ENCODE peak calls at places on chromosomes 11 and 22, in five cellular contexts. F, Y, O, B and U are unnamed samples.

GRCh38 chr22:40463727-40464126 is 93.3 kb downstream of the SGSM3 start:
- DNase-seq in F (no peak), Y (no peak), O (no peak), B (no peak), U (no peak)

GRCh38 chr11:125180413-125181305 is 16.1 kb downstream of the PKNOX2 start:
- DNase-seq in F (no peak), Y (no peak), O (no peak), B (no peak), U (no peak)

GRCh38 chr11:2578006-2578933 is 121.5 kb downstream of the KCNQ1OT1 start:
- DNase-seq in F (no peak), Y (no peak), O (no peak), B (no peak), U (no peak)

GRCh38 chr11:133945087-133945974 is 11.4 kb downstream of the IGSF9B start:
- DNase-seq in F (no peak), Y (no peak), O (no peak), B (no peak), U (no peak)

GRCh38 chr22:40416267-40416570 is 45.8 kb downstream of the SGSM3 start:
- DNase-seq in F (no peak), Y (no peak), O (no peak), B (no peak), U (no peak)

GRCh38 chr22:49197500-49197899 is 630.2 kb downstream of the BRD1 start:
- DNase-seq in F (peak), Y (no peak), O (no peak), B (no peak), U (no peak)

GRCh38 chr11:27658535-27659236 is 41.6 kb downstream of the BDNF start:
- DNase-seq in F (no peak), Y (no peak), O (no peak), B (no peak), U (no peak)

GRCh38 chr11:80144932-80145612 is 704.2 kb upstream of the TENM4 start:
- DNase-seq in F (no peak), Y (no peak), O (no peak), B (no peak), U (no peak)

GRCh38 chr11:116851631-116852030 is 14.2 kb upstream of the APOA1 start:
- DNase-seq in F (no peak), Y (no peak), O (no peak), B (no peak), U (no peak)

GRCh38 chr11:76657139-76657823 is 13.3 kb downstream of the LRRC32 start:
- DNase-seq in F (no peak), Y (no peak), O (no peak), B (no peak), U (no peak)

GRCh38 chr11:859394-860131 is 16.9 kb downstream of the TSPAN4 start:
- DNase-seq in F (no peak), Y (no peak), O (peak), B (no peak), U (no peak)

GRCh38 chr11:101863361-101863760 is 51.4 kb upstream of the CEP126 start:
- DNase-seq in F (no peak), Y (no peak), O (no peak), B (no peak), U (no peak)

GRCh38 chr11:64876226-64876750 is 2.1 kb downstream of the EHD1 start:
- DNase-seq in F (no peak), Y (no peak), O (no peak), B (no peak), U (no peak)

GRCh38 chr11:64872790-64873488 is 5.5 kb downstream of the EHD1 start:
- DNase-seq in F (no peak), Y (no peak), O (no peak), B (peak), U (no peak)

GRCh38 chr11:64875369-64876225 is 2.8 kb downstream of the EHD1 start:
- DNase-seq in F (no peak), Y (no peak), O (no peak), B (no peak), U (no peak)

GRCh38 chr11:64874841-64875240 is 3.6 kb downstream of the EHD1 start:
- DNase-seq in F (no peak), Y (no peak), O (no peak), B (no peak), U (no peak)

GRCh38 chr11:64874308-64874707 is 4.1 kb downstream of the EHD1 start:
- DNase-seq in F (no peak), Y (no peak), O (no peak), B (no peak), U (no peak)
- TF ChIP-seq SRF in F (no peak), Y (no peak), O (no peak), B (no peak), U (no peak)

GRCh38 chr11:67095214-67095507 is 23.9 kb upstream of the KDM2A start:
- DNase-seq in F (no peak), Y (no peak), O (no peak), B (no peak), U (no peak)

GRCh38 chr11:67085617-67086016 is 29.0 kb downstream of the RHOD start:
- DNase-seq in F (no peak), Y (no peak), O (no peak), B (no peak), U (no peak)

GRCh38 chr11:67090717-67091116 is 28.3 kb upstream of the KDM2A start:
- DNase-seq in F (no peak), Y (no peak), O (no peak), B (no peak), U (no peak)
- TF ChIP-seq SRF in F (no peak), Y (no peak), O (no peak), B (no peak), U (no peak)

DNA sequence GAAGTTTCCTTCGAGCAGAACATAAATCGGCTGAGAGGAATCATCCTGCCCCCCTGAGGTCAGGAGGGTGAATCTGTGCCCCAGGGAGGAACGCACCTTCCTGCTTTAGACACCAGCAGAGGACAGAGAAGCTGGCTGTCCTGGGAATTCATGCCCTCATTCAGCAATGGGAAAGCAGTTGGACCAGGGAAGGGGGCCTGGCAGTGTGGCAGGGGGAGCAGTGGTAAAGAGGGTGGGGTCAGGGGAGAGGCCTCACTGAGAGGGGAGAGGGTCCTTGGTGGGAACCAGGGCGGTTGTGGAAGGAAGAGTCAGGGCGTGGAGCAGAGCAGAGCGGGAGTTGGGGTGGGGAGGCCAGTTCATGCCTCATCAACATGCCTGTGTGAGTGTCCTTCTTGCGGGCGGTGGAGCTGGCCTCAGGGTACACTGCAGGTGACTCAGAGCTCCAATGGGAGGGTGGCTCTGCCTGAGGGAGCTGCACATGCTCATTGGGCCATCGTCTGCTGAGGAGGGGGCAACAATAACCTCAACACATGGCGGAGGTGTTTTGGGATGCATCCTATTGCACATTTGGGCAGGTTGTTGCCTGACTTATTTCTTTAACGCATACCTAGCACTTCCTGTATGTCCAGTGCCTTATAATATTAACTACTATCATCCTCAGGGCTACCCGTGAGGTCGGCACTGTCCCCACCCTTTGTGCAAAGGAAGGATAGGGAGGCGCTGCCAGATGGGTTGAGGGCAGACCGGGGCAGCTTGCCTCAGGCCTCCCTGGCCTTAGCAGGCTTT is 23.2 kb downstream of the MED15 start:
- DNase-seq in F (no peak), Y (peak), O (no peak), B (no peak), U (no peak)
- TF ChIP-seq SRF in F (no peak), Y (no peak), O (no peak), B (no peak), U (no peak)

DNA sequence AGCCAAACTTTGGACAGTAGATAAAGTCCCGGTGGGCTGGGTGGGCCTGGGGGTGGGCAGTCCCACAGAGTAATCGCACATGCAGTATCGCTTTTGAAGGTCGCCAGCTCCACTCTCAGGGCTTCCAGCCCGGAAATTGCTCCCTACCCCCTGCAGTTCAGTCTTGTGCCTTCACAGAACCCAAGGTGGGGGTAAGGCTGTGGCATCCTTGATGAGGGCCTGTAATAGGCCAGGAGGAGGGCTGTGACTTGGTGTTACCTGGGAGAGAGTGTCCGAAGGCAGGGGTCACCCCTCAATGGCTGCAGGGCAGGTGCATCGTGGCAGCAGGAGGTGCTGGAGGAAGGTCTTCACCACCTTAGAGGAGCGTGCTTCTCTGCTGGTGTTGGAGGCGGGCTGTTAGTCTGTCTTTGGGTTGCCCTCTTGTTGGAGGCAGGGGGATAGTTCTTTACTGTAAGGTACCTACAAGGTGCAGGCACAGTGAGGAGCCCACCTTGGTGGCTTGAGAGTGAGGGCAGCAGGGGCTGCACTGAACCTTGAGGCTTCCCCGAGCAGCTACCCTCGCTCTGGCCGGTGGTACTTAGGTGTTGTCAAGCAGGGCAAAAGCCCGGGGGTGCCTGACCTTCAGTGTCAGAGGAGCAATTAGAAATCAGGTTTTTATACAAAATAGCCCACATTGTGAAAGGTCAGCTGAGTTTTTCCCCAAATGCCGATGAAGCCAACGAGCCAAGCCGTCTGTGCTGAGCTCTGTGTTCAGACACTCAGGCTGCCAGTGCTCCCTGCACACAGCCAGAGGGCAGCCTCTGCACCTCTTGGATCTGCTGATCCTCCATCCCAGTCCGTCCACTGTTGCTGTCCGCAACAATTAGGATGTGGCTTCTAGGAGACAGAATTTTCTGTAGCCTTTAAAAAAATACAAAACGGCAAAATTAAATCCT is 21.9 kb downstream of the SAMM50 start:
- DNase-seq in F (no peak), Y (no peak), O (no peak), B (no peak), U (no peak)
- TF ChIP-seq SRF in F (no peak), Y (no peak), O (no peak), B (no peak), U (no peak)

GRCh38 chr11:62315416-62315815 is 16.5 kb upstream of the SCGB1D4 start:
- DNase-seq in F (no peak), Y (no peak), O (no peak), B (no peak), U (no peak)
- TF ChIP-seq SRF in F (no peak), Y (no peak), O (no peak), B (no peak), U (no peak)

GRCh38 chr22:44269117-44269498 is 43.6 kb downstream of the SHISAL1 start:
- DNase-seq in F (no peak), Y (no peak), O (no peak), B (no peak), U (no peak)
- TF ChIP-seq SRF in F (no peak), Y (no peak), O (no peak), B (no peak), U (no peak)